ENCODE peak calls at places on chromosomes 12 and 14, in five cellular contexts. B, Q, M, X and J are unnamed samples.

GRCh38 chr14:68787235-68787727 is 5.6 kb downstream of the ZFP36L1 start:
- DNase-seq in B (no peak), X (no peak), M (no peak), Q (no peak), J (no peak)

GRCh38 chr12:108090107-108090899 is 38.8 kb upstream of the WSCD2 start:
- DNase-seq in X (no peak), Q (no peak), M (no peak), B (no peak), J (no peak)

GRCh38 chr14:94000986-94001385 is 3.9 kb downstream of the CCDC197 start:
- DNase-seq in Q (no peak), X (no peak), B (no peak), M (no peak), J (no peak)

GRCh38 chr12:44031472-44032185 is 195.7 kb downstream of the TMEM117 start:
- DNase-seq in B (no peak), X (no peak), M (no peak), Q (no peak), J (peak)

GRCh38 chr12:52027085-52027843 is 20.5 kb downstream of the TAMALIN start:
- DNase-seq in M (no peak), X (no peak), B (no peak), Q (no peak), J (no peak)

GRCh38 chr14:68976160-68977067 is 2.7 kb downstream of the ACTN1 start:
- DNase-seq in X (no peak), B (no peak), Q (peak), M (no peak), J (peak)

GRCh38 chr12:106511365-106511764 is 71.4 kb upstream of the RFX4 start:
- DNase-seq in Q (no peak), M (no peak), X (no peak), B (no peak), J (no peak)

GRCh38 chr14:96268426-96269358 is 12.7 kb downstream of the BDKRB1 start:
- DNase-seq in M (no peak), X (peak), Q (no peak), B (no peak), J (peak)

GRCh38 chr12:123027726-123028445 is 47.4 kb downstream of the ARL6IP4 start:
- DNase-seq in B (no peak), Q (no peak), M (no peak), X (no peak), J (no peak)

GRCh38 chr14:67820428-67820881 is 876 bp downstream of the RAD51B start:
- DNase-seq in M (no peak), Q (peak), B (peak), X (peak), J (peak)

GRCh38 chr12:62660763-62661162 is 194.1 kb downstream of the MON2 start:
- DNase-seq in B (no peak), M (no peak), Q (no peak), X (no peak), J (peak)

GRCh38 chr12:113345318-113345717 is 10.4 kb upstream of the SLC8B1 start:
- DNase-seq in M (no peak), B (no peak), Q (no peak), X (no peak), J (no peak)

GRCh38 chr12:58647495-58647894 is 272.8 kb downstream of the LRIG3 start:
- DNase-seq in X (no peak), M (no peak), B (no peak), Q (no peak), J (no peak)

GRCh38 chr12:102063066-102063465 is 1.3 kb upstream of the WASHC3 start:
- DNase-seq in X (no peak), M (no peak), Q (no peak), B (peak), J (no peak)

GRCh38 chr14:64821651-64822050 is 58.1 kb downstream of the SPTB start:
- DNase-seq in M (no peak), B (no peak), Q (no peak), X (no peak), J (no peak)

GRCh38 chr14:92516966-92517350 is 3.4 kb downstream of the RIN3 start:
- DNase-seq in B (no peak), X (no peak), M (no peak), Q (no peak), J (no peak)

GRCh38 chr14:36134026-36134425 is 42.5 kb downstream of the PTCSC3 start:
- DNase-seq in B (no peak), Q (no peak), M (no peak), X (no peak), J (no peak)

GRCh38 chr12:32507559-32508276 is 108.4 kb downstream of the FGD4 start:
- DNase-seq in Q (no peak), X (no peak), B (no peak), M (no peak), J (no peak)

GRCh38 chr12:91577586-91578539 is 395.2 kb upstream of the DCN start:
- DNase-seq in Q (peak), B (peak), X (peak), M (no peak), J (peak)

GRCh38 chr12:53252349-53252916 is 15.7 kb upstream of the ESPL1 start:
- DNase-seq in M (no peak), X (peak), B (no peak), Q (no peak), J (no peak)

GRCh38 chr12:132359971-132360370 is 30.6 kb upstream of the GALNT9 start:
- DNase-seq in Q (no peak), B (no peak), X (no peak), M (no peak), J (no peak)

GRCh38 chr12:2360630-2361170 is 307.9 kb downstream of the CACNA1C start:
- DNase-seq in Q (no peak), M (no peak), B (peak), X (peak), J (no peak)

GRCh38 chr12:55720071-55720564 is at the start of gene RDH5:
- DNase-seq in X (no peak), B (no peak), M (no peak), Q (no peak), J (peak)

GRCh38 chr12:5499566-5500325 is 67.8 kb downstream of the NTF3 start:
- DNase-seq in M (no peak), X (no peak), Q (no peak), B (no peak), J (peak)

GRCh38 chr14:94127330-94127729 is 2.1 kb downstream of the IFI27L2 start:
- DNase-seq in B (no peak), M (no peak), X (no peak), Q (no peak), J (no peak)

GRCh38 chr14:55893695-55894094 is 224.5 kb upstream of the PELI2 start:
- DNase-seq in X (no peak), Q (no peak), M (no peak), B (no peak), J (no peak)

GRCh38 chr14:45201908-45202307 is 51.1 kb downstream of the MIS18BP1 start:
- DNase-seq in Q (peak), B (peak), X (no peak), M (no peak), J (no peak)

GRCh38 chr14:41604793-41605534 is 1.7 kb upstream of the LRFN5 start:
- DNase-seq in M (no peak), B (no peak), X (no peak), Q (no peak), J (peak)

GRCh38 chr12:130044991-130045621 is 117.2 kb upstream of the FZD10 start:
- DNase-seq in Q (no peak), B (no peak), M (no peak), X (no peak), J (no peak)

GRCh38 chr14:62885451-62885850 is 159.8 kb downstream of the KCNH5 start:
- DNase-seq in B (no peak), Q (no peak), M (no peak), X (no peak), J (peak)

GRCh38 chr12:66152732-66153131 is 17.1 kb downstream of the TMBIM4 start:
- DNase-seq in M (no peak), B (no peak), X (no peak), Q (no peak), J (peak)

GRCh38 chr12:2973566-2973965 is 14.4 kb downstream of the TEAD4 start:
- DNase-seq in X (no peak), M (no peak), B (no peak), Q (no peak), J (no peak)

GRCh38 chr12:61915420-61915819 is 344.8 kb upstream of the USP15 start:
- DNase-seq in X (no peak), B (no peak), M (no peak), Q (no peak), J (no peak)

GRCh38 chr12:32603858-32604257 is 75.2 kb upstream of the DNM1L start:
- DNase-seq in B (no peak), X (no peak), Q (no peak), M (peak), J (peak)

GRCh38 chr12:116002890-116003536 is 274.5 kb downstream of the MED13L start:
- DNase-seq in M (no peak), Q (no peak), B (no peak), X (no peak), J (peak)

GRCh38 chr14:64266206-64266605 is 28.0 kb downstream of the ESR2 start:
- DNase-seq in B (peak), Q (no peak), X (no peak), M (no peak), J (peak)

DNA sequence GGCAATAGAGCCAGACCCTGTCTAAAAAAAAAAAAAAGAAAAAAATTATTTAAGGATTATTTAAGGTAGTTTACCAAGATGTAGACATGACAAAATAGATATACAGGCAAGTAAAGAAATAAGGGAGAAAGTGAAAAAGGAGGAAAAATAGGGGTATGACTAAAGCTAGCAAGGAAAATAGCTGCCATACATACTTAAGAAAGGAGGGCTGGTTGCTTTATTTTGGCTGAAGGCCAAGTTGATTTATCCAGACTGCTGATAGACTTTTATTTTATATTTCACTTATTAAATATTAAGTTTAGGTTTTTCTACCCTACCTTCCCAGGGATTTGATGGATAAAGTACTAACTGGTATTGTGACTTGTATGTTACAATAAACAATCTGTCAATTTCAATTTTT is 8.3 kb upstream of the AEBP2 start:
- DNase-seq in M (no peak), X (no peak), Q (no peak), B (no peak), J (no peak)
- TF ChIP-seq RCOR1 in M (no peak), X (no peak), Q (no peak), B (no peak), J (no peak)

GRCh38 chr14:100644383-100644782 is 57.2 kb upstream of the BEGAIN start:
- DNase-seq in M (no peak), B (no peak), X (no peak), Q (peak), J (no peak)

GRCh38 chr14:100638211-100638855 is 51.1 kb upstream of the BEGAIN start:
- DNase-seq in Q (no peak), X (no peak), B (no peak), M (no peak), J (no peak)

GRCh38 chr14:100641274-100641860 is 54.1 kb upstream of the BEGAIN start:
- DNase-seq in Q (peak), X (no peak), M (no peak), B (no peak), J (no peak)

GRCh38 chr14:100639280-100639679 is 52.1 kb upstream of the BEGAIN start:
- DNase-seq in Q (no peak), X (no peak), B (no peak), M (no peak), J (no peak)

GRCh38 chr14:100640481-100641273 is 53.5 kb upstream of the BEGAIN start:
- DNase-seq in X (no peak), B (no peak), Q (no peak), M (peak), J (peak)
- TF ChIP-seq RCOR1 in X (no peak), B (no peak), Q (no peak), M (no peak), J (no peak)

GRCh38 chr14:99513946-99514551 is 32.8 kb downstream of the CCNK start:
- DNase-seq in X (no peak), B (no peak), M (no peak), Q (peak), J (no peak)
- TF ChIP-seq RCOR1 in X (no peak), B (no peak), M (no peak), Q (no peak), J (no peak)

GRCh38 chr14:47626151-47627035 is 49.0 kb downstream of the MDGA2 start:
- DNase-seq in B (no peak), X (no peak), Q (no peak), M (no peak), J (no peak)
- TF ChIP-seq RCOR1 in B (no peak), X (no peak), Q (no peak), M (no peak), J (no peak)

GRCh38 chr14:31932675-31933074 is 144.4 kb upstream of the ARHGAP5 start:
- DNase-seq in Q (no peak), B (no peak), X (no peak), M (no peak), J (no peak)

GRCh38 chr14:31935406-31935805 is 141.7 kb upstream of the ARHGAP5 start:
- DNase-seq in M (no peak), Q (no peak), X (no peak), B (no peak), J (no peak)

GRCh38 chr14:31936100-31936499 is 141.0 kb upstream of the ARHGAP5 start:
- DNase-seq in Q (no peak), X (no peak), B (no peak), M (no peak), J (peak)

GRCh38 chr14:31933716-31934115 is 143.4 kb upstream of the ARHGAP5 start:
- DNase-seq in M (no peak), B (no peak), Q (no peak), X (no peak), J (peak)

GRCh38 chr14:31934767-31935266 is 142.3 kb upstream of the ARHGAP5 start:
- DNase-seq in M (no peak), X (peak), B (peak), Q (peak), J (peak)
- TF ChIP-seq RCOR1 in M (no peak), X (no peak), B (no peak), Q (no peak), J (no peak)

DNA sequence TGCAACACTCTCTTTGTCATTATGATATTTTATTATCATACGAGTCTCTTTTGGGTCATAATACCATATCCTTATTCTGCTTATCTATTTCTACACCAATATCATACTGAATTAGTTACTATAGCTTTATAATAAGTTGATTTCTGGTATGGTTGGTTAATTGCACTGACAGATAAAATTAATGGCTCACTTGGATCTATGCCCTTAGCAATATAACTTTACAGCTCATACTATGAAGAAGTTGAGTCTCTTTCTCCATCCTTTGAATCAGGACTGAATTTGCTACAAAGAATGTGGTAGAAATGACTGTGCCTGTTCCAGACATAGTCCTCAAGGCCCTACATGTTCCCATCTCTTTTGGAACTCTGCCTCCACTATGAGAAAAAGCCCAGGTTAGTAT is 139.7 kb upstream of the DYRK2 start:
- DNase-seq in M (no peak), X (no peak), B (no peak), Q (no peak), J (no peak)
- TF ChIP-seq RCOR1 in M (no peak), X (no peak), B (no peak), Q (no peak), J (no peak)

GRCh38 chr12:81077686-81078441 is at the start of gene ACSS3:
- DNase-seq in X (no peak), Q (peak), M (no peak), B (no peak), J (no peak)

GRCh38 chr12:81078469-81079196 is 754 bp downstream of the ACSS3 start:
- DNase-seq in Q (no peak), B (no peak), X (no peak), M (no peak), J (peak)

GRCh38 chr12:81079280-81080076 is 1.6 kb downstream of the ACSS3 start:
- DNase-seq in B (no peak), Q (no peak), M (no peak), X (no peak), J (no peak)

GRCh38 chr12:81075539-81075938 is 2.3 kb upstream of the ACSS3 start:
- DNase-seq in M (no peak), Q (no peak), B (no peak), X (no peak), J (no peak)

GRCh38 chr12:81077329-81077685 is 572 bp upstream of the ACSS3 start:
- DNase-seq in X (no peak), Q (no peak), B (no peak), M (no peak), J (no peak)
- TF ChIP-seq RCOR1 in X (no peak), Q (no peak), B (no peak), M (no peak), J (no peak)

DNA sequence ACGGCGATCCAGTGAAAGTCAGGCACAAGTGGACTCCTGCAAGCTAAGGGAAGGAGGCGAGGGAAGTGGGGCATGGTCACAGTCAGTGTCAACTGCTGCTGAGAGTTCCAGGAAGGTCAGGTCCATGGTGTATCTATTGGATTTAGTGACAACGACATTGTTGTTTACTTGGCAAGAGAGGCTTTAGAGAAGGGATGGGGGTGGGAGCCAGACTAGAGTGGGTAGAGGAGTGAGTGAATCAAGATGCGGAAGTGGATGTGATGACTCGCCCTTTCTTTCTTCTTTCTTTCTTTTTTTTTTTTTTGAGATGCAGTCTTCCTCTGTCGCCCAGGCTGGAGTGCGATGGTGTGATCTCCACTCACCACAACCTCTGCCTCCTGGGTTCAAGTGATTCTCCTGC is 12.5 kb downstream of the P2RX7 start:
- DNase-seq in X (no peak), M (no peak), B (no peak), Q (no peak), J (peak)
- TF ChIP-seq RCOR1 in X (no peak), M (no peak), B (no peak), Q (no peak), J (no peak)

DNA sequence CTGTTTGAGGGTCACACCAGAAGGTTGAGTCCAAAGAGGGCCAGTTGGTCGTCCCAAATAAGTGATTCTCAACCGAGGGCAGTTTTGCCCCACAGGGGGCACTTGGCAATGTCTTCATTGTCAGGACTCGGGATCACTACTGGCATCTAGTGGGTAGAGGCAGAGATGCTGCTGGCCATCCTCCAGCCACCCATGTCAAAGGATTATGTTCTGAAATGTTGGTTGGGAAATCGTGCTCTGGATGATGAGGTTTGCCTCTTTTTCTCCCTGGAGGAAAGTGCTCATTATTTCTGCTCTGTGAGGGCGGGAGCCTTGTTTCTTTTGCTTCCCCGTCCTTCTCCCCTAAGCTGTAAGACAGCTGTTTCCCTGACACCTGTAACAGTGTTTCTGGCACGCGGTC is 3.6 kb downstream of the ZNF839 start:
- DNase-seq in Q (peak), B (no peak), X (peak), M (no peak), J (peak)
- TF ChIP-seq RCOR1 in Q (no peak), B (no peak), X (no peak), M (no peak), J (no peak)

GRCh38 chr14:105374389-105374788 is 23.9 kb upstream of the TEX22 start:
- DNase-seq in X (no peak), M (no peak), Q (no peak), B (peak), J (no peak)
- TF ChIP-seq RCOR1 in X (no peak), M (no peak), Q (no peak), B (no peak), J (no peak)